ENCODE peak calls at places on chromosomes 4 and X, in five cellular contexts. One of them, this sample, is unnamed.

GRCh38 chr4:47590325-47590724 is 105.2 kb downstream of the ATP10D start:
- DNase-seq in sigmoid colon: no peak
- DNase-seq in amygdala: no peak
- DNase-seq in cardiac muscle cell: no peak
- DNase-seq in stimulated activated naive CD4-positive, alpha-beta T cell: no peak
- DNase-seq in this sample: no peak

GRCh38 chrX:10612215-10612614 is 8.2 kb downstream of the MID1 start:
- DNase-seq in sigmoid colon: no peak
- DNase-seq in amygdala: no peak
- DNase-seq in cardiac muscle cell: peak; percentile 42
- DNase-seq in stimulated activated naive CD4-positive, alpha-beta T cell: no peak
- DNase-seq in this sample: no peak

GRCh38 chr4:982814-983213 is 4.0 kb upstream of the IDUA start:
- DNase-seq in sigmoid colon: no peak
- DNase-seq in amygdala: no peak
- DNase-seq in cardiac muscle cell: no peak
- DNase-seq in stimulated activated naive CD4-positive, alpha-beta T cell: no peak
- DNase-seq in this sample: no peak

GRCh38 chr4:105092356-105092755 is 54.3 kb upstream of the TET2 start:
- DNase-seq in sigmoid colon: no peak
- DNase-seq in amygdala: no peak
- DNase-seq in cardiac muscle cell: peak; percentile 86
- DNase-seq in stimulated activated naive CD4-positive, alpha-beta T cell: no peak
- DNase-seq in this sample: no peak

GRCh38 chr4:74038161-74039064 is at the start of gene CXCL3:
- DNase-seq in sigmoid colon: peak; percentile 79
- DNase-seq in amygdala: peak; percentile 60
- DNase-seq in cardiac muscle cell: peak; percentile 81
- DNase-seq in stimulated activated naive CD4-positive, alpha-beta T cell: peak; percentile 8
- DNase-seq in this sample: peak; percentile 19

GRCh38 chr4:1593881-1594345 is 90.2 kb downstream of the FAM53A start:
- DNase-seq in sigmoid colon: peak; percentile 40
- DNase-seq in amygdala: no peak
- DNase-seq in cardiac muscle cell: no peak
- DNase-seq in stimulated activated naive CD4-positive, alpha-beta T cell: no peak
- DNase-seq in this sample: no peak

GRCh38 chr4:41332666-41333065 is 75.9 kb downstream of the UCHL1 start:
- DNase-seq in sigmoid colon: no peak
- DNase-seq in amygdala: no peak
- DNase-seq in cardiac muscle cell: no peak
- DNase-seq in stimulated activated naive CD4-positive, alpha-beta T cell: no peak
- DNase-seq in this sample: no peak

GRCh38 chr4:5980436-5981155 is 37.6 kb downstream of the C4orf50 start:
- DNase-seq in sigmoid colon: no peak
- DNase-seq in amygdala: no peak
- DNase-seq in cardiac muscle cell: no peak
- DNase-seq in stimulated activated naive CD4-positive, alpha-beta T cell: no peak
- DNase-seq in this sample: no peak

GRCh38 chr4:113828712-113829111 is 67.2 kb upstream of the CAMK2D start:
- DNase-seq in sigmoid colon: no peak
- DNase-seq in amygdala: no peak
- DNase-seq in cardiac muscle cell: no peak
- DNase-seq in stimulated activated naive CD4-positive, alpha-beta T cell: no peak
- DNase-seq in this sample: no peak

GRCh38 chr4:11261066-11261850 is 167.4 kb downstream of the HS3ST1 start:
- DNase-seq in sigmoid colon: no peak
- DNase-seq in amygdala: no peak
- DNase-seq in cardiac muscle cell: no peak
- DNase-seq in stimulated activated naive CD4-positive, alpha-beta T cell: no peak
- DNase-seq in this sample: no peak

GRCh38 chr4:81786063-81786763 is 314.5 kb upstream of the RASGEF1B start:
- DNase-seq in sigmoid colon: no peak
- DNase-seq in amygdala: peak; percentile 1
- DNase-seq in cardiac muscle cell: peak; percentile 77
- DNase-seq in stimulated activated naive CD4-positive, alpha-beta T cell: no peak
- DNase-seq in this sample: no peak

GRCh38 chrX:149286940-149287349 is 218.2 kb downstream of the IDS start:
- DNase-seq in sigmoid colon: no peak
- DNase-seq in amygdala: peak; percentile 9
- DNase-seq in cardiac muscle cell: peak; percentile 61
- DNase-seq in stimulated activated naive CD4-positive, alpha-beta T cell: peak; percentile 15
- DNase-seq in this sample: peak; percentile 8

GRCh38 chrX:41605144-41605543 is 83.6 kb upstream of the GPR34 start:
- DNase-seq in sigmoid colon: no peak
- DNase-seq in amygdala: no peak
- DNase-seq in cardiac muscle cell: no peak
- DNase-seq in stimulated activated naive CD4-positive, alpha-beta T cell: no peak
- DNase-seq in this sample: no peak

GRCh38 chr4:143346208-143346607 is 9.5 kb downstream of the GAB1 start:
- DNase-seq in sigmoid colon: no peak
- DNase-seq in amygdala: no peak
- DNase-seq in cardiac muscle cell: no peak
- DNase-seq in stimulated activated naive CD4-positive, alpha-beta T cell: no peak
- DNase-seq in this sample: no peak

GRCh38 chrX:138710866-138711331 is 618 bp downstream of the FGF13 start:
- DNase-seq in sigmoid colon: peak; percentile 57
- DNase-seq in amygdala: no peak
- DNase-seq in cardiac muscle cell: no peak
- DNase-seq in stimulated activated naive CD4-positive, alpha-beta T cell: no peak
- DNase-seq in this sample: no peak

GRCh38 chrX:111585337-111585736 is 73.9 kb downstream of the SERTM2 start:
- DNase-seq in sigmoid colon: no peak
- DNase-seq in amygdala: no peak
- DNase-seq in cardiac muscle cell: no peak
- DNase-seq in stimulated activated naive CD4-positive, alpha-beta T cell: no peak
- DNase-seq in this sample: no peak

GRCh38 chrX:43505759-43506158 is 150.3 kb upstream of the MAOA start:
- DNase-seq in sigmoid colon: no peak
- DNase-seq in amygdala: no peak
- DNase-seq in cardiac muscle cell: no peak
- DNase-seq in stimulated activated naive CD4-positive, alpha-beta T cell: no peak
- DNase-seq in this sample: no peak

GRCh38 chr4:77178560-77178959 is 21.6 kb downstream of the CCNG2 start:
- DNase-seq in sigmoid colon: no peak
- DNase-seq in amygdala: no peak
- DNase-seq in cardiac muscle cell: no peak
- DNase-seq in stimulated activated naive CD4-positive, alpha-beta T cell: no peak
- DNase-seq in this sample: no peak

GRCh38 chr4:138334346-138335016 is 92.3 kb upstream of the SLC7A11 start:
- DNase-seq in sigmoid colon: no peak
- DNase-seq in amygdala: no peak
- DNase-seq in cardiac muscle cell: no peak
- DNase-seq in stimulated activated naive CD4-positive, alpha-beta T cell: no peak
- DNase-seq in this sample: no peak

GRCh38 chrX:87941841-87942240 is 424.2 kb downstream of the KLHL4 start:
- DNase-seq in sigmoid colon: no peak
- DNase-seq in amygdala: no peak
- DNase-seq in cardiac muscle cell: no peak
- DNase-seq in stimulated activated naive CD4-positive, alpha-beta T cell: no peak
- DNase-seq in this sample: no peak

GRCh38 chr4:41977709-41978108 is 3.8 kb upstream of the DCAF4L1 start:
- DNase-seq in sigmoid colon: no peak
- DNase-seq in amygdala: no peak
- DNase-seq in cardiac muscle cell: peak; percentile 29
- DNase-seq in stimulated activated naive CD4-positive, alpha-beta T cell: no peak
- DNase-seq in this sample: no peak

GRCh38 chr4:138996090-138996489 is 19.5 kb upstream of the NOCT start:
- DNase-seq in sigmoid colon: peak; percentile 15
- DNase-seq in amygdala: no peak
- DNase-seq in cardiac muscle cell: no peak
- DNase-seq in stimulated activated naive CD4-positive, alpha-beta T cell: no peak
- DNase-seq in this sample: no peak

GRCh38 chrX:124347242-124347641 is 879 bp downstream of the SH2D1A start:
- DNase-seq in sigmoid colon: no peak
- DNase-seq in amygdala: no peak
- DNase-seq in cardiac muscle cell: no peak
- DNase-seq in stimulated activated naive CD4-positive, alpha-beta T cell: no peak
- DNase-seq in this sample: no peak

GRCh38 chrX:24777660-24778059 is 83.9 kb downstream of the POLA1 start:
- DNase-seq in sigmoid colon: no peak
- DNase-seq in amygdala: no peak
- DNase-seq in cardiac muscle cell: no peak
- DNase-seq in stimulated activated naive CD4-positive, alpha-beta T cell: no peak
- DNase-seq in this sample: no peak

GRCh38 chr4:4625488-4625887 is 83.6 kb upstream of the STX18 start:
- DNase-seq in sigmoid colon: no peak
- DNase-seq in amygdala: no peak
- DNase-seq in cardiac muscle cell: peak; percentile 63
- DNase-seq in stimulated activated naive CD4-positive, alpha-beta T cell: no peak
- DNase-seq in this sample: no peak

GRCh38 chrX:16022580-16023170 is 100.7 kb upstream of the GRPR start:
- DNase-seq in sigmoid colon: no peak
- DNase-seq in amygdala: no peak
- DNase-seq in cardiac muscle cell: peak; percentile 22
- DNase-seq in stimulated activated naive CD4-positive, alpha-beta T cell: no peak
- DNase-seq in this sample: no peak

GRCh38 chr4:7120341-7120740 is 52.5 kb upstream of the GRPEL1 start:
- DNase-seq in sigmoid colon: no peak
- DNase-seq in amygdala: no peak
- DNase-seq in cardiac muscle cell: no peak
- DNase-seq in stimulated activated naive CD4-positive, alpha-beta T cell: no peak
- DNase-seq in this sample: no peak

GRCh38 chr4:140884431-140885058 is 128.4 kb upstream of the TBC1D9 start:
- DNase-seq in sigmoid colon: peak; percentile 70
- DNase-seq in amygdala: peak; percentile 10
- DNase-seq in cardiac muscle cell: peak; percentile 86
- DNase-seq in stimulated activated naive CD4-positive, alpha-beta T cell: no peak
- DNase-seq in this sample: peak; percentile 22

GRCh38 chr4:19026281-19026680 is 1004.7 kb upstream of the LCORL start:
- DNase-seq in sigmoid colon: peak; percentile 56
- DNase-seq in amygdala: peak; percentile 17
- DNase-seq in cardiac muscle cell: peak; percentile 24
- DNase-seq in stimulated activated naive CD4-positive, alpha-beta T cell: no peak
- DNase-seq in this sample: no peak

This sample was measured in naive thymus-derived CD4-positive, alpha-beta T cell.